ENCODE peak calls at places on chromosome 13, in five cellular contexts. One of them, this sample, is unnamed.

GRCh38 chr13:77026255-77026782 is 640 bp downstream of the FBXL3 start:
- DNase-seq in AG04450: no peak
- DNase-seq in K562: peak; percentile 79
- DNase-seq in right atrium auricular region: peak; percentile 93
- DNase-seq in adrenal gland: peak; percentile 81
- DNase-seq in this sample: peak; percentile 85

GRCh38 chr13:46962286-46962941 is 65.6 kb upstream of the HTR2A start:
- DNase-seq in AG04450: no peak
- DNase-seq in K562: no peak
- DNase-seq in right atrium auricular region: no peak
- DNase-seq in adrenal gland: no peak
- DNase-seq in this sample: no peak

GRCh38 chr13:72643339-72643989 is 84.0 kb downstream of the MZT1 start:
- DNase-seq in AG04450: peak; percentile 2
- DNase-seq in K562: peak; percentile 9
- DNase-seq in right atrium auricular region: no peak
- DNase-seq in adrenal gland: peak; percentile 70
- DNase-seq in this sample: peak; percentile 68

GRCh38 chr13:37446503-37446902 is 152.1 kb downstream of the POSTN start:
- DNase-seq in AG04450: peak; percentile 70
- DNase-seq in K562: no peak
- DNase-seq in right atrium auricular region: no peak
- DNase-seq in adrenal gland: no peak
- DNase-seq in this sample: no peak

GRCh38 chr13:44088911-44089851 is 209.5 kb downstream of the LACC1 start:
- DNase-seq in AG04450: no peak
- DNase-seq in K562: no peak
- DNase-seq in right atrium auricular region: no peak
- DNase-seq in adrenal gland: no peak
- DNase-seq in this sample: no peak

GRCh38 chr13:26377038-26377437 is 123.1 kb downstream of the CDK8 start:
- DNase-seq in AG04450: no peak
- DNase-seq in K562: peak; percentile 6
- DNase-seq in right atrium auricular region: no peak
- DNase-seq in adrenal gland: no peak
- DNase-seq in this sample: peak; percentile 81

GRCh38 chr13:98272549-98272948 is 95.5 kb upstream of the RNF113B start:
- DNase-seq in AG04450: no peak
- DNase-seq in K562: no peak
- DNase-seq in right atrium auricular region: no peak
- DNase-seq in adrenal gland: no peak
- DNase-seq in this sample: peak; percentile 72

GRCh38 chr13:42215578-42216421 is 56.2 kb upstream of the AKAP11 start:
- DNase-seq in AG04450: peak; percentile 15
- DNase-seq in K562: peak; percentile 4
- DNase-seq in right atrium auricular region: no peak
- DNase-seq in adrenal gland: peak; percentile 41
- DNase-seq in this sample: peak; percentile 78

GRCh38 chr13:25178070-25178469 is 6.0 kb upstream of the AMER2 start:
- DNase-seq in AG04450: no peak
- DNase-seq in K562: no peak
- DNase-seq in right atrium auricular region: no peak
- DNase-seq in adrenal gland: no peak
- DNase-seq in this sample: no peak

GRCh38 chr13:111551421-111551820 is 231.0 kb downstream of the TEX29 start:
- DNase-seq in AG04450: no peak
- DNase-seq in K562: no peak
- DNase-seq in right atrium auricular region: no peak
- DNase-seq in adrenal gland: no peak
- DNase-seq in this sample: no peak

GRCh38 chr13:113105032-113105993 is at the start of gene F7:
- DNase-seq in AG04450: no peak
- DNase-seq in K562: no peak
- DNase-seq in right atrium auricular region: no peak
- DNase-seq in adrenal gland: no peak
- DNase-seq in this sample: no peak

GRCh38 chr13:78998736-78999135 is 339.8 kb upstream of the OBI1 start:
- DNase-seq in AG04450: no peak
- DNase-seq in K562: no peak
- DNase-seq in right atrium auricular region: no peak
- DNase-seq in adrenal gland: no peak
- DNase-seq in this sample: no peak

GRCh38 chr13:76654263-76654662 is 231.9 kb downstream of the KCTD12 start:
- DNase-seq in AG04450: no peak
- DNase-seq in K562: no peak
- DNase-seq in right atrium auricular region: no peak
- DNase-seq in adrenal gland: no peak
- DNase-seq in this sample: no peak

GRCh38 chr13:50127017-50127725 is 111.9 kb downstream of the KCNRG start:
- DNase-seq in AG04450: no peak
- DNase-seq in K562: no peak
- DNase-seq in right atrium auricular region: no peak
- DNase-seq in adrenal gland: peak; percentile 48
- DNase-seq in this sample: peak; percentile 77

GRCh38 chr13:95002968-95003813 is 290.8 kb upstream of the SOX21 start:
- DNase-seq in AG04450: no peak
- DNase-seq in K562: no peak
- DNase-seq in right atrium auricular region: no peak
- DNase-seq in adrenal gland: no peak
- DNase-seq in this sample: peak; percentile 57

GRCh38 chr13:74444877-74445479 is 310.8 kb upstream of the KLF12 start:
- DNase-seq in AG04450: no peak
- DNase-seq in K562: no peak
- DNase-seq in right atrium auricular region: no peak
- DNase-seq in adrenal gland: no peak
- DNase-seq in this sample: no peak

GRCh38 chr13:40626566-40626965 is 39.9 kb downstream of the FOXO1 start:
- DNase-seq in AG04450: no peak
- DNase-seq in K562: no peak
- DNase-seq in right atrium auricular region: no peak
- DNase-seq in adrenal gland: no peak
- DNase-seq in this sample: no peak

GRCh38 chr13:76882431-76882830 is 3.8 kb downstream of the KCTD12 start:
- DNase-seq in AG04450: no peak
- DNase-seq in K562: no peak
- DNase-seq in right atrium auricular region: no peak
- DNase-seq in adrenal gland: no peak
- DNase-seq in this sample: no peak

GRCh38 chr13:32105653-32106313 is 74.2 kb downstream of the FRY start:
- DNase-seq in AG04450: no peak
- DNase-seq in K562: no peak
- DNase-seq in right atrium auricular region: no peak
- DNase-seq in adrenal gland: no peak
- DNase-seq in this sample: no peak

GRCh38 chr13:28447206-28447605 is 47.7 kb downstream of the FLT1 start:
- DNase-seq in AG04450: no peak
- DNase-seq in K562: no peak
- DNase-seq in right atrium auricular region: no peak
- DNase-seq in adrenal gland: no peak
- DNase-seq in this sample: no peak

DNA sequence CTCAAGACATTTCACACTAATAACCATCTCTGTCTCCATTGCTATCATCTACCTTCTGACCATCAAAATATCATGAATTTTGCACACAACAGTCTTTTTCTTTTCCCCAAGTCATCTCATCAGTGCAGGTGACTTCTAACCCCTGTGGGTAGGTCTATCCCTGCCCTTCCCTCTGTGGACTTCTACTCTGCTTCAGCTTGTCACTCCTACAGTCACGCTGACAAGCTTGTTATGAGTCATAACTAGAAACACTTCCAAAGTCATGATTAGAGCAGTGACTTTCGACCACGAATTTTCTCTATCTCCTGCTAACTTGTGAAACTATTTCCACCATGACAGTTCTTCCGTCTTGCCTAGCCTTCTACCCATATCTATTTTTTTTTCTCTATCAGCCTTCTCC is 343.7 kb upstream of the ARGLU1 start:
- DNase-seq in AG04450: no peak
- DNase-seq in K562: no peak
- DNase-seq in right atrium auricular region: no peak
- DNase-seq in adrenal gland: no peak
- DNase-seq in this sample: no peak
- H3K27ac ChIP-seq in AG04450: no peak overlapping the region
- H3K27ac ChIP-seq in K562: no peak overlapping the region
- H3K27ac ChIP-seq in right atrium auricular region: no peak overlapping the region
- H3K27ac ChIP-seq in adrenal gland: no peak overlapping the region
- H3K27ac ChIP-seq in this sample: no peak overlapping the region

DNA sequence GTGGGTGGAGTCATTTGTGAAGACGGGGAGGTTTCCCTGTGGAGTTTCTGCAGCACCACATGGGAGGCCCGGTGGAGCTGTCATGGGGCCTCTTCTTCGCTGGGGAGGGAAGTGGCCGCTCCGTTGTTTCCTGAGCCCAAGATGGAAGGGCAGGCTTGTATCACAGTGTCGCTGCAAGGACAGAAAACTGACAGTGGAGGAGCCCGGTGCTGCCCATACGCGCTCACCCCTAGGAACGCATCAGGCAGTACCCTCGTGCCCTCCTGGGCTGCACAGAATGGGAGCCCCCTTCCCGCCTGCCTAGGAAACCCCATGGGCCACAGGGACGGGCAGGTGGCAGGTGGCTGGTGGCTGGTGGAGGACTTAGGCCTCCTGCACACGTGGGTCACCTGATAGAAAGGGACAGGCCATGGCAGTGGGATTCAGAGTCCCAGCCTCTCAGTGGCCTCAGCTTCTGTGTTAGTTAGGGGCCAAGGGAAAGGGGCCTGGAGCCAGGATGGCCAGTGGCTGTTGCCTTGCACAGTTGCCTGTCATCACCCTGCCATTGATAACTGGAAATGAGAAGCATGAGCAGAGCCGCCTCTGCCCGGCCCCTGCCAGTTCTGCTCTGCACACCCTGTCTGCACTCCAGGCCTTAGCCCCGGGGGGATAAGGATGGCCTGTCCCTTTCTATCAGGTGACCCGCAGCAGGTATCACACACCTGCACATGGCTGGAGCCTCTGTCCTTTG is 7.6 kb downstream of the COL4A2 start:
- DNase-seq in AG04450: no peak
- DNase-seq in K562: no peak
- DNase-seq in right atrium auricular region: peak; percentile 61
- DNase-seq in adrenal gland: no peak
- DNase-seq in this sample: peak; percentile 35
- H3K4me3 ChIP-seq in AG04450: no peak overlapping the region
- H3K4me3 ChIP-seq in K562: no peak overlapping the region
- H3K4me3 ChIP-seq in right atrium auricular region: no peak overlapping the region
- H3K4me3 ChIP-seq in adrenal gland: no peak overlapping the region
- H3K4me3 ChIP-seq in this sample: no peak overlapping the region

GRCh38 chr13:108360139-108360538 is 90.6 kb downstream of the TNFSF13B start:
- DNase-seq in AG04450: no peak
- DNase-seq in K562: no peak
- DNase-seq in right atrium auricular region: no peak
- DNase-seq in adrenal gland: no peak
- DNase-seq in this sample: no peak

GRCh38 chr13:108365255-108365654 is 95.7 kb downstream of the TNFSF13B start:
- DNase-seq in AG04450: no peak
- DNase-seq in K562: no peak
- DNase-seq in right atrium auricular region: no peak
- DNase-seq in adrenal gland: no peak
- DNase-seq in this sample: no peak

GRCh38 chr13:108368240-108368898 is 98.9 kb downstream of the TNFSF13B start:
- DNase-seq in AG04450: no peak
- DNase-seq in K562: no peak
- DNase-seq in right atrium auricular region: no peak
- DNase-seq in adrenal gland: no peak
- DNase-seq in this sample: no peak

GRCh38 chr13:108361769-108362168 is 92.3 kb downstream of the TNFSF13B start:
- DNase-seq in AG04450: no peak
- DNase-seq in K562: no peak
- DNase-seq in right atrium auricular region: no peak
- DNase-seq in adrenal gland: no peak
- DNase-seq in this sample: no peak

DNA sequence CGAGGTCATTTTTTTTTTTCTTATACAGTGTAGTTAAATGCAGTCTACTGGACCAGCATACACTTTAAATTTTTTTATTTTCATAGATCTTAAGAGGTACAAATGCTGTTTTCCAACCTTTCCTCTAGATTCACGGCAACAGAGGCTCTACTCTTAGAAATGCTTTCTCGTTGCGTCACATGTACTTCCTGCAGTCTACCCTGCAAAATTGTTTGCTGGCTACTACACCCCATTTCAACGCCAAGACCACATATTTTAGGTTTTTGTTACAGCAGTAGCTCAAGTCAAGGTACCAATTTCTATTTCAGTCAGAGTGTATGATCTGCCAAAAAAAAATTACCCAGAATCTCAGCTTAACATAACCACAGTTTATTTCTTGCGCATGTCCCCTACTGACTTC is 94.1 kb downstream of the TNFSF13B start:
- DNase-seq in AG04450: no peak
- DNase-seq in K562: no peak
- DNase-seq in right atrium auricular region: no peak
- DNase-seq in adrenal gland: no peak
- DNase-seq in this sample: no peak
- H3K27ac ChIP-seq in AG04450: no peak overlapping the region
- H3K27ac ChIP-seq in K562: no peak overlapping the region
- H3K27ac ChIP-seq in right atrium auricular region: no peak overlapping the region
- H3K27ac ChIP-seq in adrenal gland: no peak overlapping the region
- H3K27ac ChIP-seq in this sample: no peak overlapping the region

GRCh38 chr13:99967498-99967883 is 4.1 kb downstream of the ZIC5 start:
- DNase-seq in AG04450: no peak
- DNase-seq in K562: no peak
- DNase-seq in right atrium auricular region: no peak
- DNase-seq in adrenal gland: no peak
- DNase-seq in this sample: no peak

GRCh38 chr13:99968521-99969367 is 2.8 kb downstream of the ZIC5 start:
- DNase-seq in AG04450: no peak
- DNase-seq in K562: no peak
- DNase-seq in right atrium auricular region: no peak
- DNase-seq in adrenal gland: no peak
- DNase-seq in this sample: peak; percentile 76

GRCh38 chr13:99969934-99970760 is 1.4 kb downstream of the ZIC5 start:
- DNase-seq in AG04450: no peak
- DNase-seq in K562: peak; percentile 82
- DNase-seq in right atrium auricular region: peak; percentile 23
- DNase-seq in adrenal gland: no peak
- DNase-seq in this sample: peak; percentile 94

GRCh38 chr13:99969368-99969933 is 2.1 kb downstream of the ZIC5 start:
- DNase-seq in AG04450: no peak
- DNase-seq in K562: peak; percentile 46
- DNase-seq in right atrium auricular region: no peak
- DNase-seq in adrenal gland: no peak
- DNase-seq in this sample: no peak

DNA sequence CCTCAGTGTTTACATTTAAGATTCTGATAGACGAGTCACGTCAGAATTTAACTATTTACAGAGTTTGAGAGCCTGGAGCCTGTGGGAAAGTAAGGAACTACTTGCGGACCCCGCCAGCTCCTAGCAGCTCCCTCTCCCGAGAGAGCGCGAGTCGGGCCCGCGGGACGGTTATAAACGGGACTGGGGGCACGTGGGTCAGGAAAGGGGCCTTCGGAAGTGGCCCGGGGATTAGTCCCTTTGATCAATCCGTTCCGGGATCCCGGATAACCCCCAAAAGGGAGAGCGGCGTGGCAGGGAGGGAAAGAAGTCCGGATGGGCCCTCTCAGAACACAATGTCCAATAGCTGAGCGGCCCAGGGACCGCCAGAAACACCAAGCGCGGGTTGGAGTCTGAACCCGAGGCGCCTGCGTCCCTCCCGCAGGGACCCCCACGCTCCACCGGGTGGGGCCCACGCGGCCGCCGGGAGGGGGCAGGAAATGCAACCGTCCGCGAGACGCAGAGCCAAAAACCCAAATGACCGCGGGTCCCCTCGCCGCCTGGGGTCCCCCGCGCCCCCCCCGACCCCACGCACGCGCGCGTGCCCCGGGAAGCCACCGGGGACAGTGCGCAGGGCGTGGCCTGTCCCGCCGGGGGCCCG is 3.6 kb downstream of the ZIC5 start:
- DNase-seq in AG04450: no peak
- DNase-seq in K562: no peak
- DNase-seq in right atrium auricular region: no peak
- DNase-seq in adrenal gland: no peak
- DNase-seq in this sample: peak; percentile 72
- H3K4me3 ChIP-seq in AG04450: no peak overlapping the region
- H3K4me3 ChIP-seq in K562: no peak overlapping the region
- H3K4me3 ChIP-seq in right atrium auricular region: peak overlapping the region; percentile 33
- H3K4me3 ChIP-seq in adrenal gland: no peak overlapping the region
- H3K4me3 ChIP-seq in this sample: peak overlapping the region; percentile 97